ENCODE peak calls at places on chromosomes 16 and 17, in four cellular contexts. One of them, this sample, is unnamed.

GRCh38 chr17:27937026-27937546 is 43.9 kb upstream of the LYRM9 start:
- DNase-seq in suprapubic skin: no peak
- DNase-seq in H1: no peak
- DNase-seq in right lobe of liver: no peak
- DNase-seq in this sample: no peak

GRCh38 chr16:66428682-66429251 is 1.7 kb downstream of the BEAN1 start:
- DNase-seq in suprapubic skin: no peak
- DNase-seq in H1: no peak
- DNase-seq in right lobe of liver: no peak
- DNase-seq in this sample: no peak

GRCh38 chr16:71564377-71564967 is 12.4 kb downstream of the TAT start:
- DNase-seq in suprapubic skin: peak; percentile 89
- DNase-seq in H1: peak; percentile 98
- DNase-seq in right lobe of liver: no peak
- DNase-seq in this sample: no peak

GRCh38 chr17:80941743-80942211 is 49.9 kb upstream of the CHMP6 start:
- DNase-seq in H1: no peak
- DNase-seq in right lobe of liver: peak; percentile 19
- DNase-seq in suprapubic skin: peak; percentile 66
- DNase-seq in this sample: no peak

GRCh38 chr17:57892146-57892819 is 42.4 kb upstream of the MRPS23 start:
- DNase-seq in H1: no peak
- DNase-seq in suprapubic skin: peak; percentile 92
- DNase-seq in right lobe of liver: peak; percentile 88
- DNase-seq in this sample: peak; percentile 95

GRCh38 chr17:19978206-19978802 is 676 bp upstream of the AKAP10 start:
- DNase-seq in right lobe of liver: no peak
- DNase-seq in suprapubic skin: no peak
- DNase-seq in H1: no peak
- DNase-seq in this sample: no peak

GRCh38 chr16:50530277-50531236 is 17.6 kb upstream of the NKD1 start:
- DNase-seq in suprapubic skin: no peak
- DNase-seq in H1: no peak
- DNase-seq in right lobe of liver: peak; percentile 88
- DNase-seq in this sample: no peak

GRCh38 chr16:82432261-82432660 is 194.5 kb upstream of the CDH13 start:
- DNase-seq in right lobe of liver: no peak
- DNase-seq in suprapubic skin: no peak
- DNase-seq in H1: no peak
- DNase-seq in this sample: no peak

GRCh38 chr16:67000384-67001158 is 12.2 kb downstream of the CES4A start:
- DNase-seq in H1: no peak
- DNase-seq in suprapubic skin: peak; percentile 78
- DNase-seq in right lobe of liver: peak; percentile 68
- DNase-seq in this sample: peak; percentile 74

GRCh38 chr17:55699178-55699865 is 23.3 kb downstream of the TMEM100 start:
- DNase-seq in suprapubic skin: no peak
- DNase-seq in H1: no peak
- DNase-seq in right lobe of liver: no peak
- DNase-seq in this sample: no peak

GRCh38 chr16:5064915-5065314 is 841 bp downstream of the C16orf89 start:
- DNase-seq in H1: no peak
- DNase-seq in suprapubic skin: no peak
- DNase-seq in right lobe of liver: no peak
- DNase-seq in this sample: no peak

GRCh38 chr17:73695035-73695738 is 50.9 kb upstream of the SDK2 start:
- DNase-seq in right lobe of liver: no peak
- DNase-seq in suprapubic skin: peak; percentile 48
- DNase-seq in H1: no peak
- DNase-seq in this sample: no peak

GRCh38 chr16:12646490-12647274 is 157.0 kb downstream of the CPPED1 start:
- DNase-seq in right lobe of liver: peak; percentile 91
- DNase-seq in suprapubic skin: no peak
- DNase-seq in H1: no peak
- DNase-seq in this sample: no peak

GRCh38 chr17:75876938-75877751 is 1.2 kb downstream of the TRIM47 start:
- DNase-seq in suprapubic skin: peak; percentile 96
- DNase-seq in right lobe of liver: peak; percentile 88
- DNase-seq in H1: no peak
- DNase-seq in this sample: peak; percentile 91

GRCh38 chr17:33469911-33470310 is 176.8 kb upstream of the ASIC2 start:
- DNase-seq in H1: no peak
- DNase-seq in right lobe of liver: no peak
- DNase-seq in suprapubic skin: no peak
- DNase-seq in this sample: no peak

GRCh38 chr17:31480904-31481782 is 89.7 kb downstream of the RAB11FIP4 start:
- DNase-seq in right lobe of liver: no peak
- DNase-seq in suprapubic skin: no peak
- DNase-seq in H1: no peak
- DNase-seq in this sample: no peak

GRCh38 chr17:81429813-81430510 is 34.7 kb downstream of the BAHCC1 start:
- DNase-seq in suprapubic skin: no peak
- DNase-seq in right lobe of liver: no peak
- DNase-seq in H1: no peak
- DNase-seq in this sample: no peak

GRCh38 chr17:42363767-42364585 is 24.3 kb downstream of the STAT3 start:
- DNase-seq in H1: no peak
- DNase-seq in suprapubic skin: no peak
- DNase-seq in right lobe of liver: no peak
- DNase-seq in this sample: no peak

GRCh38 chr16:19513377-19514053 is 8.4 kb downstream of the GDE1 start:
- DNase-seq in H1: no peak
- DNase-seq in suprapubic skin: no peak
- DNase-seq in right lobe of liver: no peak
- DNase-seq in this sample: no peak

GRCh38 chr17:73343739-73344454 is 32.1 kb upstream of the CDC42EP4 start:
- DNase-seq in H1: no peak
- DNase-seq in right lobe of liver: no peak
- DNase-seq in suprapubic skin: no peak
- DNase-seq in this sample: no peak

GRCh38 chr17:40431231-40431602 is 12.0 kb upstream of the IGFBP4 start:
- DNase-seq in suprapubic skin: peak; percentile 35
- DNase-seq in right lobe of liver: no peak
- DNase-seq in H1: no peak
- DNase-seq in this sample: no peak

GRCh38 chr17:31458829-31459228 is 67.4 kb downstream of the RAB11FIP4 start:
- DNase-seq in H1: no peak
- DNase-seq in suprapubic skin: no peak
- DNase-seq in right lobe of liver: no peak
- DNase-seq in this sample: no peak

GRCh38 chr17:66980896-66981295 is 16.4 kb downstream of the CACNG4 start:
- DNase-seq in suprapubic skin: no peak
- DNase-seq in H1: no peak
- DNase-seq in right lobe of liver: no peak
- DNase-seq in this sample: no peak

GRCh38 chr16:15775209-15775608 is 81.6 kb downstream of the MYH11 start:
- DNase-seq in right lobe of liver: no peak
- DNase-seq in suprapubic skin: no peak
- DNase-seq in H1: no peak
- DNase-seq in this sample: no peak

GRCh38 chr16:54289242-54290051 is 2.9 kb upstream of the IRX3 start:
- DNase-seq in suprapubic skin: no peak
- DNase-seq in right lobe of liver: no peak
- DNase-seq in H1: no peak
- DNase-seq in this sample: no peak

GRCh38 chr16:85574672-85575475 is 38.2 kb upstream of the GSE1 start:
- DNase-seq in suprapubic skin: no peak
- DNase-seq in right lobe of liver: no peak
- DNase-seq in H1: no peak
- DNase-seq in this sample: no peak

GRCh38 chr16:85575910-85576309 is 37.2 kb upstream of the GSE1 start:
- DNase-seq in right lobe of liver: no peak
- DNase-seq in suprapubic skin: no peak
- DNase-seq in H1: no peak
- DNase-seq in this sample: no peak

GRCh38 chr16:85577899-85578598 is 35.1 kb upstream of the GSE1 start:
- DNase-seq in right lobe of liver: no peak
- DNase-seq in H1: no peak
- DNase-seq in suprapubic skin: no peak
- DNase-seq in this sample: no peak

GRCh38 chr16:85578599-85578948 is 34.5 kb upstream of the GSE1 start:
- DNase-seq in H1: no peak
- DNase-seq in suprapubic skin: no peak
- DNase-seq in right lobe of liver: no peak
- DNase-seq in this sample: no peak

GRCh38 chr16:85576944-85577343 is 36.2 kb upstream of the GSE1 start:
- DNase-seq in H1: no peak
- DNase-seq in right lobe of liver: no peak
- DNase-seq in suprapubic skin: no peak
- DNase-seq in this sample: no peak
- H3K27ac ChIP-seq in H1: no peak overlapping the region
- H3K27ac ChIP-seq in right lobe of liver: no peak overlapping the region
- H3K27ac ChIP-seq in suprapubic skin: no peak overlapping the region
- H3K27ac ChIP-seq in this sample: no peak overlapping the region

GRCh38 chr17:29760771-29761682 is 138.3 kb upstream of the CORO6 start:
- DNase-seq in H1: peak; percentile 36
- DNase-seq in right lobe of liver: peak; percentile 90
- DNase-seq in suprapubic skin: peak; percentile 91
- DNase-seq in this sample: peak; percentile 84
- TF ChIP-seq POLR2A in H1: peak; percentile 48
- TF ChIP-seq POLR2A in right lobe of liver: peak; percentile 73
- TF ChIP-seq POLR2A in suprapubic skin: peak; percentile 44
- TF ChIP-seq POLR2A in this sample: peak; percentile 92

GRCh38 chr17:68289473-68289872 is 1.5 kb downstream of the SLC16A6 start:
- DNase-seq in right lobe of liver: no peak
- DNase-seq in H1: no peak
- DNase-seq in suprapubic skin: peak; percentile 18
- DNase-seq in this sample: no peak

GRCh38 chr17:68289936-68290267 is 1.0 kb downstream of the SLC16A6 start:
- DNase-seq in right lobe of liver: no peak
- DNase-seq in suprapubic skin: no peak
- DNase-seq in H1: no peak
- DNase-seq in this sample: no peak

GRCh38 chr17:68288375-68288774 is 2.6 kb downstream of the SLC16A6 start:
- DNase-seq in H1: no peak
- DNase-seq in right lobe of liver: no peak
- DNase-seq in suprapubic skin: no peak
- DNase-seq in this sample: no peak

GRCh38 chr17:68290268-68290954 is 516 bp downstream of the SLC16A6 start:
- DNase-seq in suprapubic skin: no peak
- DNase-seq in H1: no peak
- DNase-seq in right lobe of liver: peak; percentile 74
- DNase-seq in this sample: no peak

DNA sequence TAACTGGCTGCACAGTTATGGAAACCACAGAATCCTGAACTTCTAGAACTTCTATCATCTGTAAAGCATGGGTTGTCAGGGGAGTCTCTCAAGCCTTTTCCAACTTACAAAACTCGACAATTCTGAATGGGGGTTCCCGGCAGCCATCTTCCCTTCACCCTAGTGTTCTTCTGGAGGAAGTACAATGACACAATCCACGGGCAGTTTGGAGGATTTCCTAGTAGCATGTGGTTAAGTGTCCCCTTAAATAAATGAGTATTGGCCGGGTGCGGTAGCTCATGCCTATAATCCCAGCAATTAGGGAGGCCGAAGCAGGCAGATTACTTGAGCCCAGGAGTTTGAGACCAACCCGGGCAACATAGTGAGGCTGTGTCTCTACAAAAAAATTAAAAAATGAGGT is 2.1 kb downstream of the SLC16A6 start:
- DNase-seq in suprapubic skin: no peak
- DNase-seq in H1: no peak
- DNase-seq in right lobe of liver: no peak
- DNase-seq in this sample: no peak
- H3K27ac ChIP-seq in suprapubic skin: peak overlapping the region; percentile 7
- H3K27ac ChIP-seq in H1: no peak overlapping the region
- H3K27ac ChIP-seq in right lobe of liver: peak overlapping the region; percentile 33
- H3K27ac ChIP-seq in this sample: no peak overlapping the region

GRCh38 chr16:9518054-9518453 is 426.6 kb downstream of the HAPSTR1 start:
- DNase-seq in H1: no peak
- DNase-seq in suprapubic skin: no peak
- DNase-seq in right lobe of liver: no peak
- DNase-seq in this sample: no peak
- TF ChIP-seq POLR2A in H1: no peak
- TF ChIP-seq POLR2A in suprapubic skin: no peak
- TF ChIP-seq POLR2A in right lobe of liver: no peak
- TF ChIP-seq POLR2A in this sample: no peak

DNA sequence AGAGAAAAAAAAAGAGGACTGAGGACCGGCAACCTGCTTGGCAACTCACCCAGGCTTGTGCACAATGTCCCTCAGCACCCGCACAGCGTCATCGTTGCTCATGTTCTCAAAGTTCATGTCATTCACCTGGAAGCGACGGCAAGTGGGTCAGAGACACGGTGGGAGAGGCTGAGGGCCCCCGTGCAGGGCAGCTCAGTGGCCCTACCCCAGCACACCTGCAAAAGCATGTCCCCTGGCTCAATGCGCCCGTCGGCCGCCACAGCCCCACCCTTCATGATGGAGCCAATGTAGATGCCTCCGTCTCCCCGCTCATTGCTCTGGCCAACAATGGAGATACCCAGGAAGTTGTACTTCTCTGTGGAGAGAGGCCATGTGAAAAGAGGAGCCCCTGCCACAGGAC is 5.4 kb downstream of the DVL2 start:
- DNase-seq in suprapubic skin: no peak
- DNase-seq in right lobe of liver: no peak
- DNase-seq in H1: no peak
- DNase-seq in this sample: no peak
- H3K27ac ChIP-seq in suprapubic skin: peak overlapping the region; percentile 39
- H3K27ac ChIP-seq in right lobe of liver: no peak overlapping the region
- H3K27ac ChIP-seq in H1: no peak overlapping the region
- H3K27ac ChIP-seq in this sample: no peak overlapping the region

GRCh38 chr17:83103938-83104311 is 24.5 kb downstream of the METRNL start:
- DNase-seq in suprapubic skin: no peak
- DNase-seq in right lobe of liver: no peak
- DNase-seq in H1: no peak
- DNase-seq in this sample: no peak
- TF ChIP-seq POLR2A in suprapubic skin: no peak
- TF ChIP-seq POLR2A in right lobe of liver: no peak
- TF ChIP-seq POLR2A in H1: no peak
- TF ChIP-seq POLR2A in this sample: no peak

GRCh38 chr17:2211661-2212327 is 91.8 kb downstream of the SMG6 start:
- DNase-seq in H1: no peak
- DNase-seq in suprapubic skin: no peak
- DNase-seq in right lobe of liver: no peak
- DNase-seq in this sample: no peak
- H3K27ac ChIP-seq in H1: no peak overlapping the region
- H3K27ac ChIP-seq in suprapubic skin: peak overlapping the region; percentile 89
- H3K27ac ChIP-seq in right lobe of liver: peak overlapping the region; percentile 82
- H3K27ac ChIP-seq in this sample: peak overlapping the region; percentile 97

DNA sequence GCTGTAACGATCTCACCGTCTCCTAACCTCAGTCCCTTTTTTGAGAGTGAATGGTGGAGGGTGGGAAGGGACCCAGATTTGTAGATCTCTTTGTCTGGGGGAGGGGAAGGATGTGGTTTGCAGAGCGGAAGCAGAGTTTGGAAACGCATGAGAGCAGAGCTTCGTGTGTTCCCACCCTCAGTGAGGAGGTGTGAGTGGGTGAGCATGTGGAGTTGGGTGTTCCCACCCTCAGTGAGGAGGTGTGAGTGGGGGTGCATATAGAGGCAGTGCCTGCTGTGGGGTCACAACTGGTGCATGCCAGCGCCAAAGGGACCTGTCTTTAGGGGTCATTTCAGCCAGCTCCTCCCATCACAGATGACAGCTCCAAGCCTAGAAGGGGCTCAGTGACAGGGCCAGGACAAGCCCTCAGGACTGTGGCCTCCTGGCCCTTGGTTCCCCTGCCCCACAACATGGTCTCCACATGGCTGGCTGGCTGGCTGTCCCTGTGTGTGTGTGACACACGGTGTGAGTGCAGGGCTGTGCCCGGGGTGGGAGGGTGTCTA is 1.8 kb upstream of the CISD3 start:
- DNase-seq in suprapubic skin: no peak
- DNase-seq in H1: no peak
- DNase-seq in right lobe of liver: peak; percentile 56
- DNase-seq in this sample: no peak
- TF ChIP-seq POLR2A in suprapubic skin: no peak
- TF ChIP-seq POLR2A in H1: no peak
- TF ChIP-seq POLR2A in right lobe of liver: no peak
- TF ChIP-seq POLR2A in this sample: no peak